ENCODE peak calls at places on chromosomes 2 and 18, in four cellular contexts. H is GM12865; S is AG09309; U is stimulated activated CD8-positive, alpha-beta memory T cell treated with anti-CD3 and anti-CD28 coated beads, Interleukin-15, amount 100 ng/mL, for 48 hours. J is an unnamed sample.

GRCh38 chr2:235267251-235267650 is 226.6 kb upstream of the AGAP1 start:
- DNase-seq in H (no peak), S (no peak), U (no peak), J (no peak)

GRCh38 chr2:101253713-101254085 is 1.0 kb downstream of the CNOT11 start:
- DNase-seq in H (peak; percentile 33), S (no peak), U (no peak), J (no peak)

GRCh38 chr18:55585586-55586521 is 2.1 kb downstream of the TCF4 start:
- DNase-seq in H (no peak), S (no peak), U (no peak), J (no peak)

GRCh38 chr2:153388246-153388645 is 90.3 kb downstream of the RPRM start:
- DNase-seq in H (no peak), S (no peak), U (no peak), J (no peak)

GRCh38 chr18:76491436-76491800 is 3.6 kb downstream of the ZNF516 start:
- DNase-seq in H (peak; percentile 83), S (no peak), U (no peak), J (no peak)

GRCh38 chr2:84435331-84436081 is 23.6 kb downstream of the SUCLG1 start:
- DNase-seq in H (no peak), S (no peak), U (no peak), J (no peak)

GRCh38 chr2:160869411-160869810 is 290.8 kb upstream of the TANK start:
- DNase-seq in H (no peak), S (peak; percentile 94), U (no peak), J (no peak)

GRCh38 chr18:28009589-28009988 is 167.3 kb downstream of the CDH2 start:
- DNase-seq in H (no peak), S (no peak), U (no peak), J (no peak)

GRCh38 chr2:38056216-38056615 is 19.7 kb downstream of the CYP1B1 start:
- DNase-seq in H (no peak), S (no peak), U (no peak), J (no peak)

GRCh38 chr2:213021971-213022899 is 129.2 kb downstream of the IKZF2 start:
- DNase-seq in H (peak; percentile 91), S (no peak), U (peak; percentile 11), J (peak; percentile 87)

GRCh38 chr2:134367915-134368911 is 114.3 kb downstream of the MGAT5 start:
- DNase-seq in H (no peak), S (no peak), U (no peak), J (no peak)

GRCh38 chr2:85184990-85185389 is 51.8 kb downstream of the TCF7L1 start:
- DNase-seq in H (no peak), S (no peak), U (no peak), J (no peak)

GRCh38 chr18:76412818-76413565 is 82.0 kb downstream of the ZNF516 start:
- DNase-seq in H (no peak), S (peak; percentile 48), U (no peak), J (no peak)

GRCh38 chr2:172261292-172261691 is 158.6 kb upstream of the DLX2 start:
- DNase-seq in H (no peak), S (no peak), U (no peak), J (no peak)